ENCODE peak calls at places on chromosomes 16 and 17, in four cellular contexts. One of them, this sample, is unnamed.
A peak's percentile ranks its signal among the peaks of the same experiment; 100 is the strongest.

GRCh38 chr16:67727521-67728485 is 8.7 kb upstream of the GFOD2 start:
- DNase-seq in ovary: no peak
- DNase-seq in prostate gland: no peak
- DNase-seq in heart right ventricle: no peak
- DNase-seq in this sample: no peak

GRCh38 chr17:79463421-79464309 is 147.2 kb downstream of the RBFOX3 start:
- DNase-seq in ovary: no peak
- DNase-seq in prostate gland: no peak
- DNase-seq in heart right ventricle: no peak
- DNase-seq in this sample: no peak

GRCh38 chr17:55264640-55265298 is at the start of gene HLF:
- DNase-seq in ovary: peak; percentile 89
- DNase-seq in prostate gland: peak; percentile 69
- DNase-seq in heart right ventricle: peak; percentile 85
- DNase-seq in this sample: peak; percentile 93

GRCh38 chr16:55476625-55477533 is 2.1 kb upstream of the MMP2 start:
- DNase-seq in ovary: peak; percentile 56
- DNase-seq in prostate gland: no peak
- DNase-seq in heart right ventricle: peak; percentile 66
- DNase-seq in this sample: no peak

GRCh38 chr16:794091-794842 is 5.8 kb downstream of the CHTF18 start:
- DNase-seq in ovary: no peak
- DNase-seq in prostate gland: no peak
- DNase-seq in heart right ventricle: no peak
- DNase-seq in this sample: no peak

GRCh38 chr16:28107232-28107631 is 43.7 kb upstream of the GSG1L start:
- DNase-seq in ovary: no peak
- DNase-seq in prostate gland: no peak
- DNase-seq in heart right ventricle: no peak
- DNase-seq in this sample: peak; percentile 18

GRCh38 chr17:42361781-42362186 is 26.5 kb downstream of the STAT3 start:
- DNase-seq in ovary: no peak
- DNase-seq in prostate gland: no peak
- DNase-seq in heart right ventricle: no peak
- DNase-seq in this sample: peak; percentile 59

GRCh38 chr17:65362826-65363225 is 198.6 kb downstream of the AXIN2 start:
- DNase-seq in ovary: no peak
- DNase-seq in prostate gland: no peak
- DNase-seq in heart right ventricle: no peak
- DNase-seq in this sample: no peak

GRCh38 chr17:559699-560378 is 154.8 kb downstream of the VPS53 start:
- DNase-seq in ovary: no peak
- DNase-seq in prostate gland: no peak
- DNase-seq in heart right ventricle: peak; percentile 23
- DNase-seq in this sample: no peak

GRCh38 chr16:3142327-3142726 is 7.5 kb downstream of the ZNF213 start:
- DNase-seq in ovary: no peak
- DNase-seq in prostate gland: no peak
- DNase-seq in heart right ventricle: no peak
- DNase-seq in this sample: no peak

GRCh38 chr17:40474419-40475002 is 26.9 kb downstream of the TNS4 start:
- DNase-seq in ovary: peak; percentile 76
- DNase-seq in prostate gland: no peak
- DNase-seq in heart right ventricle: no peak
- DNase-seq in this sample: peak; percentile 76

GRCh38 chr17:64216385-64217248 is 46.4 kb downstream of the TEX2 start:
- DNase-seq in ovary: peak; percentile 52
- DNase-seq in prostate gland: no peak
- DNase-seq in heart right ventricle: peak; percentile 50
- DNase-seq in this sample: peak; percentile 87

GRCh38 chr17:66494023-66494803 is 191.8 kb downstream of the PRKCA start:
- DNase-seq in ovary: no peak
- DNase-seq in prostate gland: no peak
- DNase-seq in heart right ventricle: no peak
- DNase-seq in this sample: peak; percentile 61

GRCh38 chr17:75181110-75181509 is 1.6 kb downstream of the SUMO2 start:
- DNase-seq in ovary: no peak
- DNase-seq in prostate gland: no peak
- DNase-seq in heart right ventricle: no peak
- DNase-seq in this sample: no peak

GRCh38 chr16:8537691-8538342 is 52.5 kb downstream of the TMEM114 start:
- DNase-seq in ovary: no peak
- DNase-seq in prostate gland: no peak
- DNase-seq in heart right ventricle: no peak
- DNase-seq in this sample: no peak

GRCh38 chr17:62319846-62320245 is 60.5 kb upstream of the EFCAB3 start:
- DNase-seq in ovary: no peak
- DNase-seq in prostate gland: no peak
- DNase-seq in heart right ventricle: no peak
- DNase-seq in this sample: no peak

GRCh38 chr17:37513711-37514110 is 24.0 kb downstream of the DUSP14 start:
- DNase-seq in ovary: no peak
- DNase-seq in prostate gland: no peak
- DNase-seq in heart right ventricle: no peak
- DNase-seq in this sample: peak; percentile 55

GRCh38 chr16:22945361-22945760 is 131.4 kb downstream of the HS3ST2 start:
- DNase-seq in ovary: no peak
- DNase-seq in prostate gland: no peak
- DNase-seq in heart right ventricle: no peak
- DNase-seq in this sample: peak; percentile 50

GRCh38 chr17:78366109-78366848 is 6.4 kb upstream of the SOCS3 start:
- DNase-seq in ovary: peak; percentile 74
- DNase-seq in prostate gland: no peak
- DNase-seq in heart right ventricle: no peak
- DNase-seq in this sample: peak; percentile 86

GRCh38 chr16:55552621-55553020 is 13.9 kb upstream of the CAPNS2 start:
- DNase-seq in ovary: no peak
- DNase-seq in prostate gland: no peak
- DNase-seq in heart right ventricle: no peak
- DNase-seq in this sample: no peak

GRCh38 chr16:47753620-47754019 is 292.5 kb downstream of the PHKB start:
- DNase-seq in ovary: no peak
- DNase-seq in prostate gland: no peak
- DNase-seq in heart right ventricle: no peak
- DNase-seq in this sample: no peak

GRCh38 chr16:54177052-54177856 is 109.3 kb downstream of the IRX3 start:
- DNase-seq in ovary: no peak
- DNase-seq in prostate gland: no peak
- DNase-seq in heart right ventricle: no peak
- DNase-seq in this sample: no peak

GRCh38 chr16:2149630-2150417 is 1.4 kb downstream of the RAB26 start:
- DNase-seq in ovary: no peak
- DNase-seq in prostate gland: no peak
- DNase-seq in heart right ventricle: no peak
- DNase-seq in this sample: peak; percentile 82

GRCh38 chr17:78998311-78999055 is 11.1 kb downstream of the CANT1 start:
- DNase-seq in ovary: peak; percentile 43
- DNase-seq in prostate gland: peak; percentile 63
- DNase-seq in heart right ventricle: peak; percentile 78
- DNase-seq in this sample: peak; percentile 42

GRCh38 chr16:1363501-1364041 is 11.8 kb downstream of the GNPTG start:
- DNase-seq in ovary: no peak
- DNase-seq in prostate gland: peak; percentile 51
- DNase-seq in heart right ventricle: peak; percentile 58
- DNase-seq in this sample: peak; percentile 93

GRCh38 chr17:28928061-28928460 is 23.3 kb downstream of the PHF12 start:
- DNase-seq in ovary: no peak
- DNase-seq in prostate gland: no peak
- DNase-seq in heart right ventricle: no peak
- DNase-seq in this sample: no peak

GRCh38 chr17:13365331-13365730 is 236.4 kb downstream of the HS3ST3A1 start:
- DNase-seq in ovary: no peak
- DNase-seq in prostate gland: no peak
- DNase-seq in heart right ventricle: no peak
- DNase-seq in this sample: no peak

GRCh38 chr17:75341784-75342183 is 52.6 kb upstream of the SLC25A19 start:
- DNase-seq in ovary: no peak
- DNase-seq in prostate gland: no peak
- DNase-seq in heart right ventricle: no peak
- DNase-seq in this sample: no peak

GRCh38 chr17:74467221-74467951 is 952 bp downstream of the CD300A start:
- DNase-seq in ovary: no peak
- DNase-seq in prostate gland: no peak
- DNase-seq in heart right ventricle: no peak
- DNase-seq in this sample: no peak

GRCh38 chr16:81513204-81514040 is 68.8 kb downstream of the CMIP start:
- DNase-seq in ovary: peak; percentile 60
- DNase-seq in prostate gland: no peak
- DNase-seq in heart right ventricle: peak; percentile 76
- DNase-seq in this sample: peak; percentile 80

GRCh38 chr16:81515281-81515680 is 70.7 kb downstream of the CMIP start:
- DNase-seq in ovary: no peak
- DNase-seq in prostate gland: no peak
- DNase-seq in heart right ventricle: no peak
- DNase-seq in this sample: no peak

GRCh38 chr16:81515721-81516120 is 71.1 kb downstream of the CMIP start:
- DNase-seq in ovary: no peak
- DNase-seq in prostate gland: no peak
- DNase-seq in heart right ventricle: no peak
- DNase-seq in this sample: no peak

GRCh38 chr16:81514041-81514559 is 69.5 kb downstream of the CMIP start:
- DNase-seq in ovary: no peak
- DNase-seq in prostate gland: no peak
- DNase-seq in heart right ventricle: no peak
- DNase-seq in this sample: no peak

DNA sequence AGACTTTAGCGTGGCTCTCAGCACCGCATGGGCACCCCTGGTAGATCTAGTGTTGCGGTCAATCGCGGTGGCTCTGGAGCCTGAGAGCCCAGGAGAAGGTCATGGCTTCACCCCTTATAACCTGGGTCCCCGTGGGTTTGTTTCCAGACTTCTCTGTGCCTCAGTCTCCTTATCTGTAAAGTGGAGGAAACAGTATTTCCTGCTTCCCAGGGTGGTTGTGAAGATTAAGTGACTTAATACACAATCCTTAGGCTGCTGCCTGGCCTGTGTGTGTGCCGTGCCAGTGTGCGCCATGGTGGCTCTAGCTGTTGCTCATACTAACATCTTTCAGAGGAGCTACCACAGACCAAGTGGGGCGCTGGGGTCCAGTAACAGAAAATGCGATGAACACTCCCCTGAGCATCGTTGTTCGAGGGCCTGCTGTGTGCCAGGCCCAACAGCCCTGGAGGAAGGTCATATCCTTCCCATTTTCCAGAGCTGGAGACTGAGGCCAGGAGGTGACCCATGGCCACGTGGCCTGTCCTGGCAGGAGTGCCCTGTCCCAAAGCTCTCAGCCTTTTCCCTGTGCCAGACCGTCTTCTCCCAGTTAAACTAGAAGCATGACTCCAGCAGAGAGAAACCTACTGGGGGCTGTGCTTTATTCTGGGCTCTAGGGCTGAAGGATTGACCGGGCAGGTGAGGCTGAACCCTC is 70.1 kb downstream of the CMIP start:
- DNase-seq in ovary: no peak
- DNase-seq in prostate gland: no peak
- DNase-seq in heart right ventricle: no peak
- DNase-seq in this sample: no peak
- H3K27ac ChIP-seq in ovary: no peak overlapping the region
- H3K27ac ChIP-seq in prostate gland: no peak overlapping the region
- H3K27ac ChIP-seq in heart right ventricle: peak overlapping the region; percentile 77
- H3K27ac ChIP-seq in this sample: no peak overlapping the region

DNA sequence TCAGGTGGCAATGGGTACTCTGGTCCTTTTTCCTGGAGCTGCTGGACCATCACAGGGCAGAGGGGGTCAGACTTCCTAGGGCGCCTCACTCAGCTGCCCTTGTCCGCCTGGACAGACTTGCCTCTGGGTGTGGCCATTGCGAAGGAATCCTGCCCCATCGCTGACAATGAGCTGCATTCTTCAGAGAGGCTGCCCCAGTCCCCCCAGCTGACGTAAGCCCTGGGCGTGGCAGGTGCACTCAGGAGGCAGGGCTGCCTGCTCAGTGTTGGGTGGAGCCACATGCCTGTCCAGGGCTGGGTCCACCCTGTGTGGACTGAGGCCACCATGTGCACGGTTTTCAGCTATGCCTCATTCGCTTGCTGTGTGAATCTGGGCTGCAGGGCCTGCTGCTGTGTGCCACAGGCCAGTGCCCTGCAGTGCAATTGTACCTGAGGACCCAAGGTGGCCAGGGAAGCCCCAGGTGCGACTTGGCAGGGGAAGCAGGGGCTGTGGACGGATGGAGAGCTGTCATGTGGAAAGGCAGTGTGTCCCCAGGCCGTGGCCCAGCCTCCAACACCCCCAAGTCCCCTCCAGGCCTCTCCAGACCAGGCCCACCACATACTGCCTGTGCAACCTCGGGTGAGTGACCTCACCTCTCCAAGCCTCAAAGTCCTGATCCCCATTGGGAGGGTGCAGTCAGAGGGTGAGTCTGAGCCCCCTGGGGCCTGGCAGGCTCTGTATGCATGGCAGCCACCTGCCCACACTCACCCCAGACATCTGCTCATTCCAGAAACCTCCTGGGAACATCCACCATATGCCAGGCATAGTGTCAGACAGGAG is 14.0 kb upstream of the MPRIP start:
- DNase-seq in ovary: no peak
- DNase-seq in prostate gland: peak; percentile 54
- DNase-seq in heart right ventricle: peak; percentile 59
- DNase-seq in this sample: peak; percentile 96
- H3K4me1 ChIP-seq in ovary: no peaks in the 10 kb centered on the region
- H3K4me1 ChIP-seq in prostate gland: peaks cover 7% of the 10 kb centered on the region
- H3K4me1 ChIP-seq in heart right ventricle: peaks cover 28% of the 10 kb centered on the region
- H3K4me1 ChIP-seq in this sample: peaks cover 15% of the 10 kb centered on the region

GRCh38 chr16:21283521-21284289 is 5.6 kb upstream of the CRYM start:
- DNase-seq in ovary: peak; percentile 66
- DNase-seq in prostate gland: peak; percentile 58
- DNase-seq in heart right ventricle: peak; percentile 64
- DNase-seq in this sample: peak; percentile 91
- TF ChIP-seq CTCF in ovary: no peak
- TF ChIP-seq CTCF in prostate gland: peak; percentile 46
- TF ChIP-seq CTCF in heart right ventricle: peak; percentile 17
- TF ChIP-seq CTCF in this sample: peak; percentile 76

GRCh38 chr17:17413215-17413792 is 63.5 kb upstream of the MED9 start:
- DNase-seq in ovary: no peak
- DNase-seq in prostate gland: no peak
- DNase-seq in heart right ventricle: no peak
- DNase-seq in this sample: no peak

GRCh38 chr17:17414316-17414937 is 62.4 kb upstream of the MED9 start:
- DNase-seq in ovary: no peak
- DNase-seq in prostate gland: no peak
- DNase-seq in heart right ventricle: no peak
- DNase-seq in this sample: no peak

GRCh38 chr17:17415006-17415405 is 61.8 kb upstream of the MED9 start:
- DNase-seq in ovary: no peak
- DNase-seq in prostate gland: no peak
- DNase-seq in heart right ventricle: no peak
- DNase-seq in this sample: no peak

GRCh38 chr17:17412331-17412730 is 64.5 kb upstream of the MED9 start:
- DNase-seq in ovary: no peak
- DNase-seq in prostate gland: no peak
- DNase-seq in heart right ventricle: no peak
- DNase-seq in this sample: no peak

DNA sequence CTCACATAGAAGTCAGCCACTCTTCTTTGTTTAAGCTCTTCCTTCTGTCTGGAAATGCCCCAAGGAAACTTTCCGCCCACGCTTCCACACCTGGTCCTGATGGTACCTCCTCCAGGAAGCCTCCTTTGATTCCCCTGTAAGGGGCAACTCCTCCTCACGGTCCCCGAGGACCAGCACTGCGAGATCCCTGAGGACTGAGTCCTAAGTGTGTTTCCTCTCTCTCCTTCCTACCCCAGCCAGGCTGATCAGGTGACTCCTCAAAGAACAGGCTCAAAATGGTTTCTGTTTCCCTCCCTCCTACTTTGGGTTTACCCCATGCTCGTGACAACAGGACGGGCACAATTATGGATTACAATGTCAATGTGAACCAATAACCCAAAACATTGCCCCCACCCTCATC is 63.0 kb upstream of the MED9 start:
- DNase-seq in ovary: no peak
- DNase-seq in prostate gland: no peak
- DNase-seq in heart right ventricle: no peak
- DNase-seq in this sample: no peak
- H3K27ac ChIP-seq in ovary: no peak overlapping the region
- H3K27ac ChIP-seq in prostate gland: peak overlapping the region; percentile 53
- H3K27ac ChIP-seq in heart right ventricle: peak overlapping the region; percentile 59
- H3K27ac ChIP-seq in this sample: no peak overlapping the region